ENCODE peak calls at places on chromosomes 5 and 9, in ten cellular contexts. T is SK-N-SH, W is HCT116, U is PC-9, G is GM23338, R is OCI-LY7, Z is hepatocyte, M is PC-3, I is MM.1S, S is Karpas-422. C is an unnamed sample. For H3K9me2, the result is how much of the 10 kb centered on the place peaks cover.

GRCh38 chr9:353077-353476 is 138.4 kb downstream of the DOCK8 start:
- DNase-seq in I (no peak), Z (no peak), S (no peak), T (no peak), M (no peak), R (no peak), U (no peak), G (no peak), W (no peak), C (no peak)

GRCh38 chr5:154849791-154850201 is 607 bp downstream of the FAXDC2 start:
- DNase-seq in U (no peak), R (no peak), T (no peak), Z (peak), S (no peak), I (no peak), M (no peak), G (no peak), W (no peak), C (peak)

GRCh38 chr5:133316346-133317343 is 264.8 kb downstream of the HSPA4 start:
- DNase-seq in R (peak), Z (peak), G (peak), M (peak), W (peak), I (no peak), T (no peak), S (peak), U (no peak), C (no peak)

GRCh38 chr9:113502427-113503008 is 39.0 kb downstream of the RGS3 start:
- DNase-seq in G (no peak), W (no peak), S (no peak), Z (no peak), R (no peak), I (no peak), M (no peak), T (peak), U (no peak), C (no peak)

GRCh38 chr5:56142620-56143431 is 90.3 kb downstream of the ANKRD55 start:
- DNase-seq in R (no peak), S (no peak), U (peak), G (no peak), W (no peak), M (peak), T (no peak), Z (no peak), I (peak), C (no peak)

GRCh38 chr5:53035868-53036381 is 46.8 kb downstream of the ITGA2 start:
- DNase-seq in Z (no peak), W (no peak), G (peak), R (peak), M (peak), U (no peak), I (no peak), S (peak), T (no peak), C (peak)

GRCh38 chr5:32096891-32097592 is 77.1 kb downstream of the GOLPH3 start:
- DNase-seq in I (no peak), G (no peak), W (no peak), M (no peak), S (no peak), R (no peak), Z (no peak), T (no peak), U (no peak), C (no peak)

GRCh38 chr9:91199739-91200497 is 161.8 kb downstream of the AUH start:
- DNase-seq in T (no peak), G (no peak), I (no peak), M (no peak), U (no peak), S (no peak), R (no peak), Z (no peak), W (no peak), C (no peak)

GRCh38 chr5:170606939-170607338 is 103.1 kb downstream of the KCNIP1 start:
- DNase-seq in U (no peak), S (no peak), W (no peak), M (no peak), R (no peak), I (no peak), G (no peak), Z (no peak), T (peak), C (no peak)

GRCh38 chr9:36401179-36401740 is 1.2 kb upstream of the RNF38 start:
- DNase-seq in S (no peak), U (no peak), T (peak), M (peak), Z (peak), R (no peak), G (peak), I (peak), W (peak), C (peak)

GRCh38 chr9:89879711-89880110 is 274.9 kb downstream of the GADD45G start:
- DNase-seq in I (no peak), G (no peak), Z (no peak), W (no peak), R (no peak), U (no peak), S (no peak), M (no peak), T (no peak), C (no peak)

GRCh38 chr5:140339636-140340035 is 6.8 kb downstream of the HBEGF start:
- DNase-seq in M (no peak), Z (no peak), S (no peak), R (no peak), G (no peak), W (no peak), U (no peak), I (peak), T (no peak), C (no peak)

GRCh38 chr5:67465556-67466206 is 269.1 kb upstream of the CD180 start:
- DNase-seq in Z (no peak), R (no peak), S (no peak), U (no peak), T (no peak), M (no peak), W (no peak), I (peak), G (no peak), C (no peak)

GRCh38 chr5:128905225-128906110 is 59.8 kb upstream of the SLC27A6 start:
- DNase-seq in U (peak), W (peak), Z (peak), I (peak), S (peak), T (peak), G (peak), M (peak), R (peak), C (peak)

GRCh38 chr5:103450333-103451061 is 112.1 kb downstream of the NUDT12 start:
- DNase-seq in T (no peak), S (no peak), I (no peak), M (peak), U (no peak), W (no peak), Z (no peak), G (no peak), R (no peak), C (peak)

GRCh38 chr5:67206381-67207328 is 10.1 kb upstream of the CD180 start:
- DNase-seq in R (peak), I (peak), Z (peak), S (peak), W (peak), M (peak), T (no peak), G (no peak), U (peak), C (peak)

GRCh38 chr9:93098236-93098946 is 2.4 kb downstream of the CARD19 start:
- DNase-seq in U (peak), T (peak), I (no peak), G (no peak), S (no peak), W (peak), M (peak), Z (peak), R (no peak), C (peak)

GRCh38 chr9:136409557-136410455 is 608 bp downstream of the ENTR1 start:
- DNase-seq in R (peak), Z (peak), U (peak), W (no peak), G (peak), T (peak), I (peak), M (peak), S (peak), C (peak)

GRCh38 chr5:56637321-56637920 is 177.9 kb upstream of the MAP3K1 start:
- DNase-seq in Z (peak), T (peak), R (no peak), S (no peak), W (no peak), I (no peak), G (peak), M (peak), U (no peak), C (no peak)

GRCh38 chr5:72940082-72940481 is 15.8 kb upstream of the FCHO2 start:
- DNase-seq in I (no peak), Z (no peak), R (no peak), W (no peak), G (no peak), U (no peak), S (no peak), M (no peak), T (no peak), C (no peak)
- H2AFZ ChIP-seq in I (no peak), Z (peak), R (no peak), W (no peak), G (no peak), U (no peak), S (no peak), M (peak), T (no peak), C (no peak)

GRCh38 chr5:6541256-6542013 is 91.4 kb downstream of the NSUN2 start:
- DNase-seq in M (no peak), Z (no peak), G (no peak), T (no peak), S (no peak), W (no peak), U (no peak), I (no peak), R (no peak), C (no peak)
- H3K4me2 ChIP-seq in M (no peak), Z (no peak), G (no peak), T (no peak), S (no peak), W (no peak), U (no peak), I (no peak), R (no peak), C (no peak)

DNA sequence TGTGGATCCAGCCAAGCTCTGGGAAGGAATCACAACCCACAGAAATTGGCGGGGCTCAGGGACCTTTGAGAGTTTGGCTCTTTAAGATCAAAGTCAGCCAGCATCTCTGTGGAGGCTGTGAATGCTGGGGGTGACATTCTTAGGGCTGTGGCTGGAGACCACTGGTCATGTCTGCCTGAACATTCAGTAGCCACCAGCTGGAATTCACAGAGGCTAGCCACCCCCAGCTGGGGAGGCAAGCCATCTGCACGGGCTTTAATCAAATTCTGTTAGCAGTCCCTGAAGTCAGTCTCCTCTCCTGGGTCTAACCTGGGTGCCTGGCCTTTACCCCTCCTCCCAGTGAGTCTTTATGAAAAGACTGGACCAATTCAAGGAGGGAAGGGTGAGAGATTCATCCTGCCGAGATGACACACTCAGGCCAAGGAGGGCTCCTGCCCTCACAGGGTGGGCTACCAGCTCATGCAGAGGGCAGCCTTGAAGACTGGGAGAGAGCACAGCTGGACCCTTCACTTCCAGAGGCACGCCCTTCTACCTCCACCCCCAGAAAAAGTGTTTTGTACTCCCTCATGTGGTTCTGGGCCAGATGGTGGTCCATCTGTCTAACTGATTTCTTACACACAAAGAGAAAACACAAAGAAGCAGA is 132.8 kb downstream of the LIFR start:
- DNase-seq in U (no peak), I (no peak), R (no peak), S (no peak), G (no peak), M (no peak), W (no peak), Z (no peak), T (no peak), C (no peak)
- H3K9me2 ChIP-seq in U (under half), I (under half), R (under half), S (under half), G (under half), M (under half), W (under half), Z (under half), T (under half), C (under half)

DNA sequence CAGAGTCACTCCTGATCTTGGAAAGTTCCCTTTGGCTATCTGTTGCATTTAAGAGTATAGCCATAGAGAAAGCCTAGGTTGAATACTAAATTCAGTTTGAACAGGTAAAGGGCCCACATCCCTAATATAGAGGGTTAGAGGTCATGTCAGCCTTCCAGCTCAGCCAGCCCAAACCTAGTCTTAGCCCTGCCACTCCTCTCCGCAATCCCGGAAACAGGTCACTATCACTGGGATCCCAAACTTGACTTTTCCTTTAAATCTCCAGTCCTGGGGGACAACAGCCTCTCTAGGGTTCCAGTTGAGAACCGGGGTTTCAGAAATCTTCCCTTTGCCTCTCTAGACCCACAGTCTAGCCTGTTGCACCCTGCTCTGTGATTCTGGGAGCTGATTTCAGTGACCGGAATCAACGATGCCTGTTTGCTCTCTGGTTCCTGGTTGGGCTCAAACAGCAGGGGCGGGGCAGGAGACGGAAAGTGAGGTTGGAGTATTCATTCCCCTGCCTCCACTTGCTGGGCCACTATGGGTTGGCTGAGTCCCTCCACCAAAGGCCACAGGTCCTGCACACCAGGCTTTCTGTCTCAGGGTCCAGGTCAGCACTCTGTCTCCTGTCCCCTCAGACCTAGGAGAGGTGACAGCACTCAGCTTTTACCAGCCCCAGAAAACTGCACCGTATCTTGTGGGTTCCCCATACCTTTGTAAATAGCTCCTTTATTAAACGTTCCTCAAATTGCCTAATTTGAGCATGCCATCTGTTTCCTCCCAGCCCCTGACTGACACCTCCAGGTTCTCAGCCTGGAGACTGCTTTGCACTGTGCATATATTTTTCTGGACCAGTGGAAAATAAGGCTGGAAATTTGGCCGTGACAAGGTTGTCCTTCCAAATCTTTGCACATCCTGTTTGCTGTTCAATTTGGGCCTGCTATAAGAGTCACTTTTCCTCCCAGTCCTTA is 23.7 kb upstream of the CPEB4 start:
- DNase-seq in T (no peak), G (no peak), M (no peak), R (no peak), S (no peak), Z (no peak), I (no peak), U (no peak), W (no peak), C (no peak)
- H2AFZ ChIP-seq in T (no peak), G (peak), M (no peak), R (no peak), S (no peak), Z (no peak), I (no peak), U (no peak), W (no peak), C (no peak)

GRCh38 chr9:127422133-127422782 is 1.9 kb upstream of the ZNF79 start:
- DNase-seq in U (no peak), I (no peak), R (no peak), G (no peak), T (no peak), M (no peak), Z (no peak), W (no peak), S (no peak), C (no peak)

GRCh38 chr9:127422787-127423186 is 1.4 kb upstream of the ZNF79 start:
- DNase-seq in G (no peak), R (no peak), U (no peak), S (no peak), M (no peak), T (no peak), W (no peak), I (no peak), Z (no peak), C (no peak)

GRCh38 chr9:127423934-127424668 is at the start of gene ZNF79:
- DNase-seq in G (peak), Z (peak), M (peak), S (peak), W (peak), R (peak), U (peak), T (peak), I (peak), C (peak)

GRCh38 chr9:127424669-127424986 is 446 bp downstream of the ZNF79 start:
- DNase-seq in G (no peak), I (no peak), M (peak), T (no peak), Z (peak), S (no peak), W (no peak), R (peak), U (no peak), C (no peak)

DNA sequence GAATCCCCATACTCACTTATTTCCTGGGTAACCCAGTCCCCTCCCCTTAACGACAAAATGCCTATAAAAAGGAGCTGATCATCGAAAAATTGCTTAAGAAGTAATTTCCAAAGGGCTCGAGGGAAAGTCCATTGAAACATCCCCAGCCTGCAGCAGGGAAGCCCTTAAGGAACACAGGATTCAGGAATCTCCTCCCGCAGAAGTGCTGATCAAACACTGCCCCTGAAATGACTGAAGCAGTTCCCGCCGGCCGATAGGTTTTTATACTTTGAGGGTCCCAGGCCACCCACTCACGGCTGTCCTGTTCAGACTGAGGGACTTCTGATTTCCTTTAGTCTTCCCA is 620 bp upstream of the ZNF79 start:
- DNase-seq in G (no peak), Z (no peak), M (no peak), U (no peak), I (no peak), W (no peak), S (no peak), R (peak), T (no peak), C (no peak)
- H3K4me2 ChIP-seq in G (peak), Z (peak), M (peak), U (peak), I (peak), W (peak), S (peak), R (peak), T (peak), C (peak)

GRCh38 chr5:118111956-118112355 is 876.4 kb downstream of the DTWD2 start:
- DNase-seq in S (no peak), R (no peak), T (no peak), W (no peak), G (peak), I (no peak), Z (no peak), U (no peak), M (no peak), C (no peak)
- H3K9me2 ChIP-seq in S (under half), R (under half), T (under half), W (under half), G (under half), I (under half), Z (under half), U (under half), M (under half), C (under half)

GRCh38 chr9:94643176-94643575 is 3.9 kb upstream of the FBP1 start:
- DNase-seq in S (no peak), I (no peak), G (no peak), Z (no peak), U (no peak), R (no peak), T (no peak), W (no peak), M (no peak), C (no peak)

GRCh38 chr9:94639996-94640376 is 668 bp upstream of the FBP1 start:
- DNase-seq in U (peak), R (no peak), G (peak), I (no peak), W (no peak), S (no peak), T (no peak), Z (no peak), M (peak), C (no peak)

GRCh38 chr9:94642526-94642925 is 3.2 kb upstream of the FBP1 start:
- DNase-seq in Z (no peak), R (no peak), T (no peak), W (no peak), M (no peak), U (no peak), S (no peak), G (no peak), I (no peak), C (no peak)

GRCh38 chr9:94639045-94639995 is at the start of gene FBP1:
- DNase-seq in S (no peak), R (no peak), W (no peak), T (no peak), Z (peak), I (peak), M (peak), U (peak), G (peak), C (peak)

GRCh38 chr9:94638335-94639044 is 828 bp downstream of the FBP1 start:
- DNase-seq in M (no peak), I (no peak), T (no peak), W (no peak), Z (no peak), G (no peak), R (no peak), U (no peak), S (no peak), C (no peak)
- H2AFZ ChIP-seq in M (peak), I (peak), T (no peak), W (no peak), Z (peak), G (peak), R (no peak), U (peak), S (no peak), C (no peak)

GRCh38 chr5:68802430-68802829 is 291.4 kb upstream of the SLC30A5 start:
- DNase-seq in W (no peak), G (no peak), R (no peak), U (no peak), M (no peak), Z (no peak), I (no peak), S (no peak), T (no peak), C (no peak)
- H3K4me2 ChIP-seq in W (no peak), G (no peak), R (no peak), U (no peak), M (no peak), Z (no peak), I (no peak), S (no peak), T (no peak), C (no peak)

C was measured in GM23248.